ENCODE peak calls at places on chromosomes 16 and 17, in six cellular contexts. G is neural progenitor cell, P is mesenchymal stem cell, R is MM.1S, X is HepG2, W is keratinocyte. B is an unnamed sample.

GRCh38 chr17:45091778-45092425 is 30.8 kb downstream of the NMT1 start:
- DNase-seq in P (peak; percentile 66), X (no peak), W (no peak), R (no peak), G (no peak), B (no peak)

GRCh38 chr16:65666132-65666869 is 544.4 kb upstream of the CDH11 start:
- DNase-seq in P (no peak), W (no peak), R (no peak), X (peak; percentile 81), G (peak; percentile 5), B (no peak)

GRCh38 chr17:16976686-16977550 is 5.0 kb upstream of the TNFRSF13B start:
- DNase-seq in R (no peak), X (no peak), P (no peak), G (no peak), W (no peak), B (no peak)

GRCh38 chr16:78353610-78354009 is 254.2 kb downstream of the WWOX start:
- DNase-seq in X (no peak), P (no peak), W (no peak), G (no peak), R (no peak), B (no peak)

GRCh38 chr17:83177611-83178532 is 98.5 kb downstream of the METRNL start:
- DNase-seq in G (no peak), R (no peak), W (no peak), P (no peak), X (no peak), B (no peak)

GRCh38 chr16:86591270-86591669 is 12.9 kb downstream of the FOXL1 start:
- DNase-seq in X (no peak), W (no peak), G (no peak), P (no peak), R (no peak), B (no peak)

GRCh38 chr17:74810699-74811485 is 34.7 kb upstream of the NAT9 start:
- DNase-seq in X (no peak), R (no peak), G (no peak), W (no peak), P (no peak), B (no peak)

GRCh38 chr17:44900894-44901293 is 1.6 kb upstream of the EFTUD2 start:
- DNase-seq in R (no peak), G (no peak), X (no peak), W (no peak), P (peak; percentile 84), B (no peak)

GRCh38 chr16:77220427-77220826 is 21.2 kb downstream of the SYCE1L start:
- DNase-seq in W (no peak), P (no peak), G (no peak), X (no peak), R (no peak), B (no peak)

GRCh38 chr17:79843917-79844815 is 4.9 kb upstream of the CBX4 start:
- DNase-seq in W (no peak), X (no peak), R (no peak), P (peak; percentile 75), G (peak; percentile 88), B (no peak)

GRCh38 chr16:1530883-1531637 is 2.4 kb upstream of the TMEM204 start:
- DNase-seq in G (no peak), P (peak; percentile 90), X (no peak), W (no peak), R (no peak), B (no peak)

GRCh38 chr16:24635900-24636610 is 93.4 kb upstream of the TNRC6A start:
- DNase-seq in R (no peak), G (no peak), X (no peak), P (peak; percentile 87), W (peak; percentile 57), B (no peak)

GRCh38 chr16:31080756-31081419 is 6.7 kb downstream of the ZNF646 start:
- DNase-seq in P (no peak), X (no peak), R (no peak), G (no peak), W (no peak), B (no peak)

GRCh38 chr17:27319536-27320221 is 25.8 kb downstream of the WSB1 start:
- DNase-seq in X (no peak), W (no peak), G (no peak), R (no peak), P (peak; percentile 15), B (no peak)

GRCh38 chr16:84982434-84982833 is 28.9 kb downstream of the ZDHHC7 start:
- DNase-seq in P (no peak), X (no peak), G (no peak), R (no peak), W (no peak), B (no peak)

GRCh38 chr17:50562266-50563094 is 2.0 kb downstream of the CACNA1G start:
- DNase-seq in R (no peak), W (no peak), G (no peak), X (no peak), P (no peak), B (no peak)

GRCh38 chr16:77037696-77038347 is 153.2 kb upstream of the MON1B start:
- DNase-seq in X (no peak), P (no peak), W (no peak), G (no peak), R (no peak), B (no peak)

GRCh38 chr17:37239690-37240344 is 136.0 kb upstream of the C17orf78 start:
- DNase-seq in R (peak; percentile 12), X (peak; percentile 8), P (peak; percentile 54), G (peak; percentile 12), W (no peak), B (peak; percentile 62)

GRCh38 chr17:57401556-57402488 is 145.5 kb downstream of the MSI2 start:
- DNase-seq in W (no peak), R (no peak), G (peak; percentile 62), P (no peak), X (peak; percentile 27), B (peak; percentile 62)

GRCh38 chr16:76729525-76729924 is 452.3 kb downstream of the CNTNAP4 start:
- DNase-seq in X (no peak), P (peak; percentile 16), R (no peak), G (no peak), W (no peak), B (no peak)

GRCh38 chr17:76261421-76262215 is 3.5 kb upstream of the UBALD2 start:
- DNase-seq in W (no peak), G (no peak), P (peak; percentile 18), X (no peak), R (peak; percentile 78), B (no peak)

GRCh38 chr16:8510160-8510559 is 80.2 kb downstream of the TMEM114 start:
- DNase-seq in W (no peak), G (no peak), P (no peak), R (no peak), X (no peak), B (no peak)

GRCh38 chr16:8517280-8517679 is 73.0 kb downstream of the TMEM114 start:
- DNase-seq in X (no peak), R (no peak), W (no peak), G (no peak), P (no peak), B (no peak)

GRCh38 chr16:8511464-8511863 is 78.8 kb downstream of the TMEM114 start:
- DNase-seq in R (no peak), X (no peak), W (no peak), P (no peak), G (no peak), B (no peak)

GRCh38 chr16:8516471-8516870 is 73.8 kb downstream of the TMEM114 start:
- DNase-seq in R (no peak), X (no peak), G (no peak), P (no peak), W (no peak), B (no peak)

DNA sequence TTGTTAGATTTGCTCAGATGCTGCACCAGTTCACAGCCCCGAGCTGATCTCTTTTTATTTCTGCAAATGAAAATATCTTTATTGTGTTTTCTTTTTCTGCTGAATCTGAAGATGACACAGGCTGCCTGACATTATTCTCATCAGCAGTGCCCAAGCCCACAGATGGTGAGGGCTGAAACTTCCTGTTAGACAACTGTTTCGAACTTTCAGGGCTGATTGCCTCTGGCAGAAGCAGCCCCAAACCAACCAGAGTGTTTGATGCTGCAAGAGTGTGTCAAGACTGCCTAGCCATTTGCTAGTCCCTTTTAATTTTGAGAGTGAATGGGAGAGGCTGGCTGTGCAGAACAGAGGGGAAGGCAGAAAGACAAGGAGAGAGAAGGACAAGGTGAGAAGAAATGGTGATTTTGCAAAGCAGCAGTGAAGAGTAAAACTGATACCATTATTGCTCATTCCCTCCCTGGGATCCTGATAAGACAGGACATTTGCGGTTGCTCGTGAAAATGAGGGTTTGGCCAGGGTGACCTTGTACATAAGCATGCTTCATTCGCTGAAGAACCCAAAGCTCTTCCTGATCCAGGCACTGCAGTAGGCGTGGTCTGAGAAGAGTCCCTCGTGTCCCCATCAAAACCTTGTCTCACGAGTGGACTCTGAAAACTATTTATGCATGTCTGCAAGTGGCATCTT is 77.2 kb downstream of the TMEM114 start:
- DNase-seq in G (no peak), P (no peak), W (no peak), X (no peak), R (peak; percentile 43), B (no peak)
- H3K4me1 ChIP-seq in G (no peaks in the 10 kb centered on the region), P (no peaks in the 10 kb centered on the region), W (no peaks in the 10 kb centered on the region), X (no peaks in the 10 kb centered on the region), R (no peaks in the 10 kb centered on the region), B (no peaks in the 10 kb centered on the region)

GRCh38 chr16:88871730-88872416 is 5.4 kb upstream of the PABPN1L start:
- DNase-seq in P (no peak), X (no peak), W (no peak), R (no peak), G (no peak), B (no peak)
- H3K9me3 ChIP-seq in P (no peaks in the 10 kb centered on the region), X (no peaks in the 10 kb centered on the region), W (no peaks in the 10 kb centered on the region), R (no peaks in the 10 kb centered on the region), G (no peaks in the 10 kb centered on the region), B (no peaks in the 10 kb centered on the region)

DNA sequence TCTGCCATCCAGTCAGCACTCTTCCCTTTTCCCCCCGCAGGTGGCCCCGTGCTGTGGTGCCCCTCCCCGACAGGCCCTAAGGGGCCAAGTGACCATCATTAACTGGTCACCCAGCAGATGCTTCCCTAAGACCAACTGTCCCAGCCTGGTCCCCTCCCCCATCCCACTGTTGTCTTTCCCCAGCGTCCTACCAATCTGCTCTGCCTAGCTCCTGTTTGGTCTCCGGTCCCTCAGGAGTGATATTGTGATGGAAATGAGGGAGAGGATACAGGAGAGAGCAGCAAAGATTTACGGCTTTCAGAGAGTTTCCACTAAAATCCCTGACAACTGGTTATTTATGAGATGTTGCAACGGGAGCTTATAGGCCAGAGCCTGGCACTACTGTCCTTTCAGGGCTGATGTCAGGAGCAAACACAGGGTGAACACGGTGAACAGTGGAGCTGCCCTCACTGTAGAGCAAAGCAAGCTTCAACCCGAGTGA is 1.4 kb upstream of the TTLL6 start:
- DNase-seq in X (no peak), R (no peak), P (no peak), G (peak; percentile 71), W (no peak), B (peak; percentile 26)
- H2AFZ ChIP-seq in X (peak overlapping the region; percentile 20), R (no peak overlapping the region), P (no peak overlapping the region), G (peak overlapping the region; percentile 59), W (no peak overlapping the region), B (no peak overlapping the region)

GRCh38 chr17:81487487-81488275 is 24.9 kb downstream of the ACTG1 start:
- DNase-seq in G (peak; percentile 92), R (no peak), W (no peak), P (peak; percentile 66), X (peak; percentile 58), B (no peak)

GRCh38 chr17:81488276-81488860 is 24.2 kb downstream of the ACTG1 start:
- DNase-seq in X (no peak), R (no peak), G (no peak), W (no peak), P (no peak), B (no peak)

GRCh38 chr17:81486174-81486810 is 26.3 kb downstream of the ACTG1 start:
- DNase-seq in R (no peak), G (no peak), W (no peak), X (no peak), P (no peak), B (no peak)

GRCh38 chr17:81489012-81489968 is 23.3 kb downstream of the ACTG1 start:
- DNase-seq in W (no peak), P (no peak), R (no peak), G (peak; percentile 71), X (no peak), B (no peak)

GRCh38 chr17:81487089-81487486 is 25.5 kb downstream of the ACTG1 start:
- DNase-seq in P (no peak), R (no peak), G (no peak), X (no peak), W (no peak), B (no peak)
- H3K4me1 ChIP-seq in P (peaks cover 57% of the 10 kb centered on the region), R (peaks cover 6% of the 10 kb centered on the region), G (peaks cover 35% of the 10 kb centered on the region), X (peaks cover 76% of the 10 kb centered on the region), W (peaks cover 4% of the 10 kb centered on the region), B (peaks cover 9% of the 10 kb centered on the region)

B was measured in Karpas-422.